ENCODE peak calls at places on chromosomes 11 and 22, in seven cellular contexts. One of them, this sample, is unnamed.

GRCh38 chr11:113255741-113256140 is 58.6 kb upstream of the TTC12 start:
- DNase-seq in AG04449: no peak
- DNase-seq in transverse colon: no peak
- DNase-seq in body of pancreas: no peak
- DNase-seq in psoas muscle: no peak
- DNase-seq in left lung: no peak
- DNase-seq in glutamatergic neuron: no peak
- DNase-seq in this sample: no peak

GRCh38 chr22:19226428-19226827 is 47.9 kb upstream of the SLC25A1 start:
- DNase-seq in AG04449: no peak
- DNase-seq in transverse colon: no peak
- DNase-seq in body of pancreas: no peak
- DNase-seq in psoas muscle: no peak
- DNase-seq in left lung: no peak
- DNase-seq in glutamatergic neuron: no peak
- DNase-seq in this sample: no peak

GRCh38 chr11:121810291-121810690 is 305.7 kb downstream of the BLID start:
- DNase-seq in AG04449: peak
- DNase-seq in transverse colon: no peak
- DNase-seq in body of pancreas: no peak
- DNase-seq in psoas muscle: no peak
- DNase-seq in left lung: no peak
- DNase-seq in glutamatergic neuron: no peak
- DNase-seq in this sample: no peak

GRCh38 chr11:120224386-120224785 is 13.6 kb downstream of the OAF start:
- DNase-seq in AG04449: no peak
- DNase-seq in transverse colon: no peak
- DNase-seq in body of pancreas: no peak
- DNase-seq in psoas muscle: no peak
- DNase-seq in left lung: no peak
- DNase-seq in glutamatergic neuron: no peak
- DNase-seq in this sample: no peak

GRCh38 chr11:65112551-65113360 is 1.1 kb downstream of the TM7SF2 start:
- DNase-seq in AG04449: no peak
- DNase-seq in transverse colon: peak
- DNase-seq in body of pancreas: peak
- DNase-seq in psoas muscle: peak
- DNase-seq in left lung: peak
- DNase-seq in glutamatergic neuron: peak
- DNase-seq in this sample: peak

GRCh38 chr22:26797910-26798309 is 140.5 kb downstream of the MIAT start:
- DNase-seq in AG04449: no peak
- DNase-seq in transverse colon: no peak
- DNase-seq in body of pancreas: no peak
- DNase-seq in psoas muscle: no peak
- DNase-seq in left lung: no peak
- DNase-seq in glutamatergic neuron: no peak
- DNase-seq in this sample: no peak

GRCh38 chr11:121780971-121781370 is 328.2 kb upstream of the SORL1-AS1 start:
- DNase-seq in AG04449: no peak
- DNase-seq in transverse colon: no peak
- DNase-seq in body of pancreas: no peak
- DNase-seq in psoas muscle: no peak
- DNase-seq in left lung: no peak
- DNase-seq in glutamatergic neuron: no peak
- DNase-seq in this sample: no peak

GRCh38 chr22:47370448-47371262 is 608.2 kb downstream of the TBC1D22A start:
- DNase-seq in AG04449: no peak
- DNase-seq in transverse colon: no peak
- DNase-seq in body of pancreas: no peak
- DNase-seq in psoas muscle: no peak
- DNase-seq in left lung: peak
- DNase-seq in glutamatergic neuron: no peak
- DNase-seq in this sample: no peak

GRCh38 chr11:70191495-70192140 is 11.5 kb upstream of the FADD start:
- DNase-seq in AG04449: no peak
- DNase-seq in transverse colon: peak
- DNase-seq in body of pancreas: peak
- DNase-seq in psoas muscle: peak
- DNase-seq in left lung: peak
- DNase-seq in glutamatergic neuron: peak
- DNase-seq in this sample: peak

GRCh38 chr11:8250981-8251620 is 12.6 kb downstream of the LMO1 start:
- DNase-seq in AG04449: no peak
- DNase-seq in transverse colon: peak
- DNase-seq in body of pancreas: no peak
- DNase-seq in psoas muscle: no peak
- DNase-seq in left lung: no peak
- DNase-seq in glutamatergic neuron: peak
- DNase-seq in this sample: no peak

GRCh38 chr11:36751251-36751839 is 153.3 kb upstream of the RAG2 start:
- DNase-seq in AG04449: no peak
- DNase-seq in transverse colon: no peak
- DNase-seq in body of pancreas: peak
- DNase-seq in psoas muscle: no peak
- DNase-seq in left lung: no peak
- DNase-seq in glutamatergic neuron: no peak
- DNase-seq in this sample: no peak

GRCh38 chr11:3124821-3125220 is 40.3 kb downstream of the OSBPL5 start:
- DNase-seq in AG04449: no peak
- DNase-seq in transverse colon: no peak
- DNase-seq in body of pancreas: peak
- DNase-seq in psoas muscle: peak
- DNase-seq in left lung: peak
- DNase-seq in glutamatergic neuron: no peak
- DNase-seq in this sample: no peak

GRCh38 chr11:82846037-82846383 is 54.2 kb downstream of the PRCP start:
- DNase-seq in AG04449: no peak
- DNase-seq in transverse colon: no peak
- DNase-seq in body of pancreas: no peak
- DNase-seq in psoas muscle: no peak
- DNase-seq in left lung: no peak
- DNase-seq in glutamatergic neuron: no peak
- DNase-seq in this sample: no peak

GRCh38 chr22:27452916-27453315 is 348.6 kb downstream of the MN1 start:
- DNase-seq in AG04449: no peak
- DNase-seq in transverse colon: no peak
- DNase-seq in body of pancreas: no peak
- DNase-seq in psoas muscle: no peak
- DNase-seq in left lung: no peak
- DNase-seq in glutamatergic neuron: no peak
- DNase-seq in this sample: no peak

GRCh38 chr11:613369-613968 is 2.3 kb downstream of the IRF7 start:
- DNase-seq in AG04449: no peak
- DNase-seq in transverse colon: peak
- DNase-seq in body of pancreas: peak
- DNase-seq in psoas muscle: no peak
- DNase-seq in left lung: peak
- DNase-seq in glutamatergic neuron: peak
- DNase-seq in this sample: peak

GRCh38 chr11:62171261-62171723 is 18.7 kb upstream of the SCGB1D1 start:
- DNase-seq in AG04449: no peak
- DNase-seq in transverse colon: peak
- DNase-seq in body of pancreas: peak
- DNase-seq in psoas muscle: peak
- DNase-seq in left lung: no peak
- DNase-seq in glutamatergic neuron: peak
- DNase-seq in this sample: peak

GRCh38 chr22:48642550-48642949 is 1185.1 kb downstream of the BRD1 start:
- DNase-seq in AG04449: no peak
- DNase-seq in transverse colon: no peak
- DNase-seq in body of pancreas: no peak
- DNase-seq in psoas muscle: no peak
- DNase-seq in left lung: no peak
- DNase-seq in glutamatergic neuron: no peak
- DNase-seq in this sample: no peak

GRCh38 chr11:118572914-118573550 is 823 bp downstream of the ARCN1 start:
- DNase-seq in AG04449: no peak
- DNase-seq in transverse colon: no peak
- DNase-seq in body of pancreas: no peak
- DNase-seq in psoas muscle: no peak
- DNase-seq in left lung: no peak
- DNase-seq in glutamatergic neuron: no peak
- DNase-seq in this sample: no peak

GRCh38 chr11:63769044-63769718 is 606 bp upstream of the ZFTA start:
- DNase-seq in AG04449: no peak
- DNase-seq in transverse colon: peak
- DNase-seq in body of pancreas: peak
- DNase-seq in psoas muscle: peak
- DNase-seq in left lung: peak
- DNase-seq in glutamatergic neuron: peak
- DNase-seq in this sample: peak

GRCh38 chr11:68775951-68776388 is 24.6 kb upstream of the TESMIN start:
- DNase-seq in AG04449: no peak
- DNase-seq in transverse colon: no peak
- DNase-seq in body of pancreas: no peak
- DNase-seq in psoas muscle: no peak
- DNase-seq in left lung: no peak
- DNase-seq in glutamatergic neuron: no peak
- DNase-seq in this sample: no peak

GRCh38 chr22:44630826-44631225 is 71.2 kb upstream of the PRR5 start:
- DNase-seq in AG04449: no peak
- DNase-seq in transverse colon: no peak
- DNase-seq in body of pancreas: no peak
- DNase-seq in psoas muscle: no peak
- DNase-seq in left lung: no peak
- DNase-seq in glutamatergic neuron: no peak
- DNase-seq in this sample: no peak

GRCh38 chr11:119448380-119448779 is 25.4 kb upstream of the THY1 start:
- DNase-seq in AG04449: no peak
- DNase-seq in transverse colon: no peak
- DNase-seq in body of pancreas: no peak
- DNase-seq in psoas muscle: no peak
- DNase-seq in left lung: no peak
- DNase-seq in glutamatergic neuron: no peak
- DNase-seq in this sample: no peak

GRCh38 chr22:39291501-39291900 is 27.9 kb downstream of the RPL3 start:
- DNase-seq in AG04449: no peak
- DNase-seq in transverse colon: no peak
- DNase-seq in body of pancreas: no peak
- DNase-seq in psoas muscle: no peak
- DNase-seq in left lung: no peak
- DNase-seq in glutamatergic neuron: no peak
- DNase-seq in this sample: no peak
- TF ChIP-seq CTCF in AG04449: no peak
- TF ChIP-seq CTCF in transverse colon: no peak
- TF ChIP-seq CTCF in body of pancreas: no peak
- TF ChIP-seq CTCF in psoas muscle: no peak
- TF ChIP-seq CTCF in left lung: no peak
- TF ChIP-seq CTCF in glutamatergic neuron: no peak
- TF ChIP-seq CTCF in this sample: no peak

GRCh38 chr11:131404010-131404409 is 33.6 kb downstream of the NTM start:
- DNase-seq in AG04449: no peak
- DNase-seq in transverse colon: no peak
- DNase-seq in body of pancreas: no peak
- DNase-seq in psoas muscle: no peak
- DNase-seq in left lung: no peak
- DNase-seq in glutamatergic neuron: no peak
- DNase-seq in this sample: no peak
- TF ChIP-seq CTCF in AG04449: no peak
- TF ChIP-seq CTCF in transverse colon: no peak
- TF ChIP-seq CTCF in body of pancreas: no peak
- TF ChIP-seq CTCF in psoas muscle: no peak
- TF ChIP-seq CTCF in left lung: no peak
- TF ChIP-seq CTCF in glutamatergic neuron: no peak
- TF ChIP-seq CTCF in this sample: no peak

GRCh38 chr22:35837328-35837727 is 119.7 kb downstream of the APOL5 start:
- DNase-seq in AG04449: no peak
- DNase-seq in transverse colon: no peak
- DNase-seq in body of pancreas: no peak
- DNase-seq in psoas muscle: no peak
- DNase-seq in left lung: no peak
- DNase-seq in glutamatergic neuron: peak
- DNase-seq in this sample: no peak

GRCh38 chr22:35839811-35840739 is 122.4 kb downstream of the APOL5 start:
- DNase-seq in AG04449: peak
- DNase-seq in transverse colon: peak
- DNase-seq in body of pancreas: peak
- DNase-seq in psoas muscle: peak
- DNase-seq in left lung: peak
- DNase-seq in glutamatergic neuron: peak
- DNase-seq in this sample: peak

GRCh38 chr22:35835998-35836691 is 118.5 kb downstream of the APOL5 start:
- DNase-seq in AG04449: peak
- DNase-seq in transverse colon: peak
- DNase-seq in body of pancreas: peak
- DNase-seq in psoas muscle: peak
- DNase-seq in left lung: peak
- DNase-seq in glutamatergic neuron: no peak
- DNase-seq in this sample: no peak

GRCh38 chr22:35841907-35842518 is 124.3 kb downstream of the APOL5 start:
- DNase-seq in AG04449: no peak
- DNase-seq in transverse colon: no peak
- DNase-seq in body of pancreas: no peak
- DNase-seq in psoas muscle: no peak
- DNase-seq in left lung: no peak
- DNase-seq in glutamatergic neuron: no peak
- DNase-seq in this sample: no peak

GRCh38 chr22:35838849-35839646 is 121.4 kb downstream of the APOL5 start:
- DNase-seq in AG04449: peak
- DNase-seq in transverse colon: peak
- DNase-seq in body of pancreas: peak
- DNase-seq in psoas muscle: peak
- DNase-seq in left lung: no peak
- DNase-seq in glutamatergic neuron: peak
- DNase-seq in this sample: peak
- TF ChIP-seq CTCF in AG04449: peak
- TF ChIP-seq CTCF in transverse colon: peak
- TF ChIP-seq CTCF in body of pancreas: no peak
- TF ChIP-seq CTCF in psoas muscle: peak
- TF ChIP-seq CTCF in left lung: peak
- TF ChIP-seq CTCF in glutamatergic neuron: no peak
- TF ChIP-seq CTCF in this sample: no peak

DNA sequence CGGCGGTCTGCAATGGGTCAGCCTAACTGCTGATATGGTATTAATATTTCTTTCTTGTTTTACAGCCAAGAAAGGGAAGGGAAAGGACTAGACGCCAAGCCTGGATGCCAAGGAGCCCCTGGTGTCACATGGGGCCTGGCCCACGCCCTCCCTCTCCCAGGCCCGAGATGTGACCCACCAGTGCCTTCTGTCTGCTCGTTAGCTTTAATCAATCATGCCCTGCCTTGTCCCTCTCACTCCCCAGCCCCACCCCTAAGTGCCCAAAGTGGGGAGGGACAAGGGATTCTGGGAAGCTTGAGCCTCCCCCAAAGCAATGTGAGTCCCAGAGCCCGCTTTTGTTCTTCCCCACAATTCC is 1.9 kb downstream of the MDK start:
- DNase-seq in AG04449: no peak
- DNase-seq in transverse colon: no peak
- DNase-seq in body of pancreas: no peak
- DNase-seq in psoas muscle: no peak
- DNase-seq in left lung: no peak
- DNase-seq in glutamatergic neuron: no peak
- DNase-seq in this sample: no peak
- TF ChIP-seq CTCF in AG04449: no peak
- TF ChIP-seq CTCF in transverse colon: peak
- TF ChIP-seq CTCF in body of pancreas: no peak
- TF ChIP-seq CTCF in psoas muscle: no peak
- TF ChIP-seq CTCF in left lung: no peak
- TF ChIP-seq CTCF in glutamatergic neuron: peak
- TF ChIP-seq CTCF in this sample: no peak

This sample was measured in nephron progenitor cell.